ENCODE peak calls at places on chromosomes 7 and 10, in seven cellular contexts. B is caudate nucleus, V is NCI-H1092 treated with DMSO at 0.1 percent for 48 hours, R is NCI-H1417, C is HS-5, X is cerebellar cortex, U is HEK293T. K is an unnamed sample.

GRCh38 chr10:29583674-29584073 is 51.1 kb downstream of the SVIL start:
- DNase-seq in B (no peak), V (no peak), R (no peak), C (no peak), X (no peak), U (no peak), K (no peak)

GRCh38 chr7:47940482-47941001 is 7.7 kb downstream of the PKD1L1 start:
- DNase-seq in B (no peak), V (no peak), R (no peak), C (no peak), X (no peak), U (no peak), K (no peak)

GRCh38 chr7:35536396-35536826 is 158.5 kb downstream of the HERPUD2 start:
- DNase-seq in B (no peak), V (no peak), R (no peak), C (no peak), X (no peak), U (no peak), K (no peak)

GRCh38 chr10:103472005-103472404 is 7.0 kb downstream of the CALHM3 start:
- DNase-seq in B (no peak), V (no peak), R (no peak), C (no peak), X (no peak), U (no peak), K (no peak)

GRCh38 chr7:31883761-31884164 is 186.4 kb downstream of the PDE1C start:
- DNase-seq in B (no peak), V (peak), R (no peak), C (peak), X (peak), U (no peak), K (peak)

GRCh38 chr7:106022193-106022821 is 59.2 kb downstream of the CDHR3 start:
- DNase-seq in B (no peak), V (peak), R (no peak), C (no peak), X (peak), U (no peak), K (no peak)

GRCh38 chr7:107201795-107202450 is 33.1 kb downstream of the HBP1 start:
- DNase-seq in B (no peak), V (peak), R (peak), C (no peak), X (peak), U (peak), K (peak)

GRCh38 chr7:34108150-34108549 is 202.8 kb downstream of the BMPER start:
- DNase-seq in B (no peak), V (no peak), R (no peak), C (no peak), X (no peak), U (no peak), K (no peak)

GRCh38 chr10:32253300-32253699 is 93.7 kb downstream of the EPC1 start:
- DNase-seq in B (no peak), V (no peak), R (no peak), C (no peak), X (no peak), U (peak), K (no peak)

GRCh38 chr7:104980969-104981670 is 32.9 kb upstream of the KMT2E start:
- DNase-seq in B (no peak), V (peak), R (peak), C (no peak), X (peak), U (peak), K (peak)

GRCh38 chr10:12194752-12195271 is 879 bp downstream of the NUDT5 start:
- DNase-seq in B (no peak), V (no peak), R (peak), C (no peak), X (peak), U (no peak), K (peak)